ENCODE peak calls at places on chromosomes 13 and 19, in six cellular contexts. W is effector CD4-positive, alpha-beta T cell; F is stimulated activated CD4-positive, alpha-beta T cell treated with anti-CD3 and anti-CD28 coated beads, Interleukin-15, amount 100 ng/mL, for 24 hours; L is fibroblast of the conjunctiva; C is dorsolateral prefrontal cortex; D is AG09319. H is an unnamed sample.

GRCh38 chr13:66159526-66159925 is 1070.6 kb downstream of the PCDH9 start:
- DNase-seq in L (no peak), D (no peak), W (no peak), C (no peak), F (no peak), H (no peak)

GRCh38 chr19:32223595-32224370 is 121.6 kb upstream of the ZNF507 start:
- DNase-seq in F (peak), L (no peak), W (no peak), D (no peak), C (no peak), H (no peak)

GRCh38 chr13:23510979-23511735 is 59.1 kb upstream of the TNFRSF19 start:
- DNase-seq in W (no peak), D (no peak), F (no peak), L (no peak), C (no peak), H (no peak)

GRCh38 chr19:5011476-5012238 is 42.7 kb downstream of the KDM4B start:
- DNase-seq in C (no peak), L (no peak), W (no peak), D (no peak), F (no peak), H (peak)

GRCh38 chr13:106858910-106859309 is 291.0 kb upstream of the ARGLU1 start:
- DNase-seq in W (no peak), F (no peak), C (no peak), D (no peak), L (no peak), H (no peak)

GRCh38 chr19:16889429-16889882 is 657 bp downstream of the F2RL3 start:
- DNase-seq in C (no peak), F (no peak), L (no peak), D (no peak), W (no peak), H (peak)

GRCh38 chr19:38209671-38210457 is 14.2 kb downstream of the DPF1 start:
- DNase-seq in W (no peak), L (peak), C (peak), F (no peak), D (no peak), H (peak)

GRCh38 chr13:29991343-29991742 is 140.9 kb upstream of the UBL3 start:
- DNase-seq in C (no peak), W (no peak), F (no peak), D (peak), L (peak), H (peak)

H was measured in osteoblast.